ENCODE peak calls at places on chromosomes 11 and 22, in four cellular contexts. C is GM12878, S is IMR-90, M is K562. E is an unnamed sample.
A peak's percentile ranks its signal among the peaks of the same experiment; 100 is the strongest.

GRCh38 chr11:128291043-128291442 is 296.3 kb downstream of the ETS1 start:
- DNase-seq in S (no peak), M (no peak), C (no peak), E (no peak)

GRCh38 chr11:1196516-1197391 is 26.1 kb upstream of the MUC5B start:
- DNase-seq in C (no peak), M (no peak), S (no peak), E (no peak)

GRCh38 chr11:36510567-36511020 is 522 bp upstream of the TRAF6 start:
- DNase-seq in M (no peak), S (peak; percentile 32), C (no peak), E (no peak)

GRCh38 chr22:33743756-33744155 is 176.5 kb downstream of the LARGE1 start:
- DNase-seq in S (peak; percentile 15), C (peak; percentile 8), M (no peak), E (no peak)

GRCh38 chr11:17887779-17888178 is 125.1 kb downstream of the SERGEF start:
- DNase-seq in M (no peak), C (no peak), S (no peak), E (no peak)

GRCh38 chr11:34308049-34308692 is 49.6 kb downstream of the ABTB2 start:
- DNase-seq in S (peak; percentile 34), C (no peak), M (no peak), E (no peak)

GRCh38 chr11:30487200-30487898 is 98.8 kb downstream of the MPPED2 start:
- DNase-seq in S (peak; percentile 40), C (no peak), M (no peak), E (no peak)

GRCh38 chr11:63919267-63920125 is 2.5 kb upstream of the RCOR2 start:
- DNase-seq in S (no peak), M (peak; percentile 79), C (no peak), E (no peak)

GRCh38 chr11:19628018-19628417 is 84.6 kb upstream of the NAV2 start:
- DNase-seq in M (no peak), C (no peak), S (peak; percentile 59), E (no peak)

GRCh38 chr11:44290206-44290605 is 19.7 kb downstream of the ALX4 start:
- DNase-seq in M (no peak), C (no peak), S (no peak), E (no peak)

GRCh38 chr11:117179048-117179999 is 781 bp downstream of the SIDT2 start:
- DNase-seq in C (peak; percentile 45), S (no peak), M (no peak), E (peak; percentile 33)

GRCh38 chr11:10032991-10033390 is 261.0 kb downstream of the SBF2 start:
- DNase-seq in S (peak; percentile 29), M (no peak), C (no peak), E (no peak)

GRCh38 chr22:43993072-43993760 is 30.9 kb upstream of the PARVB start:
- DNase-seq in M (peak; percentile 57), C (peak; percentile 5), S (peak; percentile 64), E (peak; percentile 45)

GRCh38 chr11:10263929-10264328 is 30.1 kb downstream of the SBF2 start:
- DNase-seq in C (no peak), S (peak; percentile 85), M (no peak), E (no peak)

GRCh38 chr11:45182902-45183301 is 36.5 kb downstream of the PRDM11 start:
- DNase-seq in C (no peak), S (peak; percentile 19), M (peak; percentile 20), E (peak; percentile 58)

GRCh38 chr22:46846832-46847355 is 84.4 kb downstream of the TBC1D22A start:
- DNase-seq in M (no peak), S (no peak), C (no peak), E (no peak)

GRCh38 chr22:30251661-30252226 is 5.2 kb upstream of the LIF start:
- DNase-seq in S (peak; percentile 82), C (no peak), M (no peak), E (no peak)

GRCh38 chr11:93054881-93055280 is 85.4 kb downstream of the MTNR1B start:
- DNase-seq in S (peak; percentile 99), C (no peak), M (no peak), E (peak; percentile 64)

GRCh38 chr22:43859621-43860020 is 2.7 kb downstream of the SULT4A1 start:
- DNase-seq in M (no peak), S (no peak), C (no peak), E (no peak)

GRCh38 chr11:131955901-131956300 is 585.5 kb downstream of the NTM start:
- DNase-seq in M (no peak), C (no peak), S (no peak), E (no peak)
- TF ChIP-seq ELK1 in M (no peak), C (no peak), S (no peak), E (no peak)

GRCh38 chr11:96054870-96055705 is 131.2 kb upstream of the MTMR2 start:
- DNase-seq in S (peak; percentile 64), M (peak; percentile 29), C (no peak), E (peak; percentile 26)
- TF ChIP-seq ELK1 in S (no peak), M (no peak), C (no peak), E (no peak)

GRCh38 chr11:67102664-67103063 is 16.4 kb upstream of the KDM2A start:
- DNase-seq in M (no peak), C (no peak), S (no peak), E (no peak)
- TF ChIP-seq ELK1 in M (no peak), C (no peak), S (no peak), E (no peak)

GRCh38 chr22:48531721-48532435 is 1295.8 kb downstream of the BRD1 start:
- DNase-seq in C (no peak), M (no peak), S (no peak), E (no peak)
- TF ChIP-seq ELK1 in C (no peak), M (no peak), S (no peak), E (no peak)

DNA sequence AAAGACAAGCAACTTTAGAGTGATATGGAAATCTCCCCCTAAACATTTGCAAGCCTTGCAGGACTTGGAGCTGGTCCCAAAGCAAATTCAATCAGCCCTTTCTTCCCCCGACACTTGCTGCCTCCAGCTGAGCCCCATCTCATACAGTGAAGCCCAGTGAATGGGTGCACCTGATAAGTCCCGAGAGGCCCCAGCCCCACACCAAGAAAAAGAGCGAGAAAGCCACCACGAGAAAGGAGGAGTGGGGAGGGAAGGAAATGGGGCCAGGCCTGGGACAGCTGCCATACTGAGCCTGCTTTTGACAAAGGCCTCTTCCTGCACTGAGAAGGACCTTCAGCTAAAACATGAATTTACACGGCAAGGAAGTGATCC is 35.1 kb downstream of the SPATA19 start:
- DNase-seq in C (no peak), M (no peak), S (no peak), E (no peak)
- TF ChIP-seq ELK1 in C (no peak), M (no peak), S (no peak), E (no peak)

GRCh38 chr11:126546694-126547093 is 191.2 kb downstream of the ST3GAL4 start:
- DNase-seq in C (no peak), S (no peak), M (no peak), E (no peak)
- TF ChIP-seq ELK1 in C (no peak), S (no peak), M (no peak), E (no peak)

DNA sequence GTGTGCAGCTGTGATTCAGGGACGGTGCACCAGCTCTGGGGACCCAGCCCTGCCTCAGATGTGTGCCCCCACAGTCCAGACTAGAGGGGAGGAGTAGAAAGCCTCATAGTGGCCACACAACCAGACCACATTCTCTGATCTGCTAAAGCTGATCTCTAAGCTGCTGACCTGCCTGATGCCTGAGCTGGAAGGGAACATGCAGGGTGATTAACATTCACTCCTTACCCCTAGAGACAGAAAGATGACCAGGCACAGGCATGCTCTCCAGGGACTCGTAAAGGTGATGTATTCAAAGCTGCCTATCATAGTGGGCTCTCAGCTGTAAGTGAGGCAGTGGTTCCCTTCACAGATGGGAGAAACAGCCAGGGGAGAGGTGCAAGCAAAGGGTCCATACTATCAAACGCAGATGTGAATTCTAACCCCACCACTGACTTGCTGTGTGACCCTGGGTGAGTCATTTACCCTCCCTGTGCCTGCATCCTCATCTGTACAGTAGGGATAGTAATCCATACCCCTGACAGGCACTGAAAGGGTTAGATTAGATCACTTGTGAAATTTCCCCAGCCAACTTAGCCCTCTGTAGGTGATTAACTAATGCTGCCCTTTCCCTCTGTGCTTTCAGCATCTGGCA is 29.0 kb upstream of the LRRC32 start:
- DNase-seq in M (peak; percentile 69), C (no peak), S (peak; percentile 48), E (no peak)
- TF ChIP-seq ELK1 in M (no peak), C (no peak), S (no peak), E (no peak)

E was measured in A549.